ENCODE peak calls at places on chromosomes 5 and 9, in six cellular contexts. Y, Z, L, G, R and N are unnamed samples.

GRCh38 chr5:116032094-116032517 is at the start of gene ARL14EPL:
- DNase-seq in Y (no peak), Z (peak), L (no peak), G (peak), R (no peak), N (no peak)

GRCh38 chr5:38830521-38831051 is 15.2 kb upstream of the OSMR start:
- DNase-seq in Y (no peak), Z (no peak), L (no peak), G (no peak), R (no peak), N (no peak)

GRCh38 chr5:172878585-172879433 is 44.8 kb downstream of the ERGIC1 start:
- DNase-seq in Y (no peak), Z (no peak), L (no peak), G (no peak), R (no peak), N (no peak)

GRCh38 chr5:66118294-66118693 is 25.8 kb upstream of the SREK1 start:
- DNase-seq in Y (no peak), Z (no peak), L (no peak), G (no peak), R (peak), N (no peak)

GRCh38 chr9:16316911-16317817 is 553.3 kb downstream of the BNC2 start:
- DNase-seq in Y (no peak), Z (no peak), L (peak), G (no peak), R (no peak), N (no peak)

GRCh38 chr5:181173027-181173419 is 25.6 kb downstream of the OR2V2 start:
- DNase-seq in Y (no peak), Z (no peak), L (no peak), G (no peak), R (no peak), N (no peak)

GRCh38 chr5:154320690-154321089 is 125.1 kb upstream of the SAP30L start:
- DNase-seq in Y (no peak), Z (peak), L (no peak), G (peak), R (peak), N (no peak)

GRCh38 chr9:112884086-112884485 is 6.6 kb downstream of the SLC46A2 start:
- DNase-seq in Y (no peak), Z (no peak), L (no peak), G (peak), R (no peak), N (no peak)

GRCh38 chr9:38057416-38058195 is 11.4 kb downstream of the SHB start:
- DNase-seq in Y (peak), Z (no peak), L (no peak), G (no peak), R (no peak), N (peak)

GRCh38 chr9:91214086-91214485 is 147.6 kb downstream of the AUH start:
- DNase-seq in Y (no peak), Z (no peak), L (no peak), G (peak), R (no peak), N (no peak)

GRCh38 chr5:15420201-15420600 is 79.8 kb upstream of the FBXL7 start:
- DNase-seq in Y (no peak), Z (no peak), L (peak), G (peak), R (no peak), N (no peak)

GRCh38 chr5:139488269-139488668 is 5.7 kb upstream of the STING1 start:
- DNase-seq in Y (no peak), Z (no peak), L (peak), G (no peak), R (peak), N (peak)

GRCh38 chr9:92746567-92747458 is 17.8 kb downstream of the BICD2 start:
- DNase-seq in Y (no peak), Z (no peak), L (no peak), G (peak), R (no peak), N (peak)

GRCh38 chr5:61897251-61897650 is 408.8 kb upstream of the KIF2A start:
- DNase-seq in Y (no peak), Z (no peak), L (no peak), G (no peak), R (no peak), N (no peak)

GRCh38 chr9:3848445-3849114 is 322.8 kb upstream of the RFX3 start:
- DNase-seq in Y (peak), Z (no peak), L (no peak), G (peak), R (no peak), N (no peak)

GRCh38 chr9:93623736-93624135 is 47.4 kb downstream of the PHF2 start:
- DNase-seq in Y (no peak), Z (no peak), L (no peak), G (no peak), R (no peak), N (no peak)

GRCh38 chr9:93908591-93909241 is 46.4 kb downstream of the BARX1 start:
- DNase-seq in Y (no peak), Z (no peak), L (no peak), G (no peak), R (no peak), N (peak)

DNA sequence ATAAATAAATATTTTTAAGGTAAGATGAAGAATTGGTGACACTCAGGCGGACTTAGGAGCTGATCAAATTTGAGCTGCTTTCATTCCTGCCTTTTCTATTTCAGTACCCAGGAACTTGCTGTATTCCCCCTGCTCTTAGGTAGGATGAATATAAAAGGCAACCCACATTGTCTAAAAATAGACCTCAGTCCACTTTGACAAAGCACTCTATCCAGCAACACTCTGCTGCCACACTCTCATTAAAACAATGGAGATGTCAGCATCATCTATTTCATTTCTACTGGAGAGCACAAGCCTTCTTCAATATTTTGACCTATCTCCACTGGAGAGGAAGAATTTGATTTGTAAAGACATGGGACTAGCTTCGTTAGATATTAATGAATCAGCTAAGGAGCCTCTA is 468.5 kb downstream of the PTPRD start:
- DNase-seq in Y (no peak), Z (no peak), L (no peak), G (no peak), R (peak), N (no peak)
- H3K27ac ChIP-seq in Y (no peak), Z (no peak), L (no peak), G (peak), R (peak), N (no peak)

GRCh38 chr5:109876941-109877669 is 187.4 kb downstream of the MAN2A1 start:
- DNase-seq in Y (no peak), Z (no peak), L (no peak), G (no peak), R (no peak), N (no peak)
- H3K27ac ChIP-seq in Y (peak), Z (no peak), L (no peak), G (no peak), R (no peak), N (no peak)

GRCh38 chr9:133441571-133441970 is 18.2 kb upstream of the CACFD1 start:
- DNase-seq in Y (no peak), Z (no peak), L (no peak), G (no peak), R (no peak), N (no peak)
- H3K27ac ChIP-seq in Y (no peak), Z (no peak), L (no peak), G (no peak), R (no peak), N (peak)

GRCh38 chr9:136728548-136729123 is 14.1 kb downstream of the LCN10 start:
- DNase-seq in Y (no peak), Z (peak), L (no peak), G (peak), R (no peak), N (no peak)

GRCh38 chr9:136726631-136727191 is 14.3 kb downstream of the DIPK1B start:
- DNase-seq in Y (no peak), Z (no peak), L (no peak), G (no peak), R (no peak), N (no peak)

GRCh38 chr9:136729144-136729543 is 13.6 kb downstream of the LCN10 start:
- DNase-seq in Y (no peak), Z (no peak), L (no peak), G (no peak), R (no peak), N (no peak)

GRCh38 chr9:136729926-136730325 is 12.8 kb downstream of the LCN10 start:
- DNase-seq in Y (no peak), Z (no peak), L (no peak), G (no peak), R (no peak), N (no peak)

GRCh38 chr9:136728080-136728547 is 14.6 kb downstream of the LCN10 start:
- DNase-seq in Y (peak), Z (peak), L (peak), G (peak), R (peak), N (peak)
- H3K27ac ChIP-seq in Y (peak), Z (peak), L (peak), G (peak), R (peak), N (peak)

GRCh38 chr5:37212096-37212495 is 37.1 kb downstream of the CPLANE1 start:
- DNase-seq in Y (no peak), Z (no peak), L (no peak), G (peak), R (no peak), N (no peak)

GRCh38 chr5:37211661-37212060 is 37.5 kb downstream of the CPLANE1 start:
- DNase-seq in Y (no peak), Z (no peak), L (no peak), G (peak), R (no peak), N (no peak)

GRCh38 chr5:37206733-37207132 is 42.4 kb downstream of the CPLANE1 start:
- DNase-seq in Y (no peak), Z (no peak), L (no peak), G (peak), R (no peak), N (no peak)

GRCh38 chr5:37207802-37208201 is 41.4 kb downstream of the CPLANE1 start:
- DNase-seq in Y (no peak), Z (no peak), L (no peak), G (no peak), R (no peak), N (no peak)

DNA sequence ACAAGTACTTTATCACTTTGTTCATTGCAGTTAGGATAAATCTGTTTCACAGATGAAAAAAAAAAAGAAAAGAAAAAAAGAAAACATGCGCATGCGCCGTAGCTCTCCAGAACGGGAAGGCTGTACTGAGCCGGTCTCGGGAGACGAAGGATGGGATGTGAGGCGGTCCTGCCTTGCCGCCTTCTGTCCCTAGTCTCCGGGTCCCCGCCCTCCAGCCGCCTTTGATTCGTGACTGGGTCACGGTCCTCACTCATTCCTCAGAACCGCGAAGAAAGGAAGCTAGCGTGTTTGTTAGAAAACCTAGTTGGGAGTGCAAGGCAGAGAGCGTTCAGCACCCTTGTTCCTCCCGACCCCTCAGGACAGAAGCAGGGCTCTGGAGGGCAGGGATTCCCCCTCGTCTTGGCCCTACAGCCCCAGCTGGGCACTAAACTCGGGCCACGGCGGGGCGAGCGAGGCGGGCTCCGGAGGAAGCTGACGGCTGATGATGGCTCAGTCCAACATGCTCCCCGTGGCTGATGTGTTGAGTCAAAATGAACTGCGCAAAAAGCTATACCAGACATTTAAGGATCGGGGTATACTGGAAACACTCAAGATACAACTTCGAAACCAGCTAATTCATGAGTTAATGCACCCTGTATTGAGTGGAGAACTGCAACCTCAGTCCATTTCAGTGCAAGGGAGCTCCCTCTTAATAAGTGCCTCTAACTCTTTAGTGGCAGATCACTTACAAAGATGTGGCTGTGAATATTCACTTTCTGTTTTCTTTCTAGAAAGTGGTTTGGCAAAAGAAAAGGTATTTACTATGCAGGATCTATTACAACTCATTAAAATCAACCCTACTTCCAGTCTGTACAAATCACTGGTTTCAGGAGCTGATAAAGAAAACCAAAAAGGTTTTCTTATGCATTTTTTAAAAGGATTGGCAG is 40.0 kb downstream of the CPLANE1 start:
- DNase-seq in Y (no peak), Z (no peak), L (no peak), G (peak), R (peak), N (no peak)
- H3K27ac ChIP-seq in Y (no peak), Z (no peak), L (no peak), G (no peak), R (peak), N (no peak)

GRCh38 chr5:113451797-113452196 is 17.0 kb upstream of the TSSK1B start:
- DNase-seq in Y (no peak), Z (no peak), L (no peak), G (peak), R (no peak), N (no peak)

GRCh38 chr5:113450366-113451328 is 15.9 kb upstream of the TSSK1B start:
- DNase-seq in Y (no peak), Z (no peak), L (no peak), G (no peak), R (no peak), N (no peak)

GRCh38 chr5:113448224-113448623 is 13.4 kb upstream of the TSSK1B start:
- DNase-seq in Y (no peak), Z (no peak), L (no peak), G (no peak), R (no peak), N (no peak)

GRCh38 chr5:113446358-113446927 is 11.7 kb upstream of the TSSK1B start:
- DNase-seq in Y (no peak), Z (no peak), L (no peak), G (no peak), R (no peak), N (no peak)

DNA sequence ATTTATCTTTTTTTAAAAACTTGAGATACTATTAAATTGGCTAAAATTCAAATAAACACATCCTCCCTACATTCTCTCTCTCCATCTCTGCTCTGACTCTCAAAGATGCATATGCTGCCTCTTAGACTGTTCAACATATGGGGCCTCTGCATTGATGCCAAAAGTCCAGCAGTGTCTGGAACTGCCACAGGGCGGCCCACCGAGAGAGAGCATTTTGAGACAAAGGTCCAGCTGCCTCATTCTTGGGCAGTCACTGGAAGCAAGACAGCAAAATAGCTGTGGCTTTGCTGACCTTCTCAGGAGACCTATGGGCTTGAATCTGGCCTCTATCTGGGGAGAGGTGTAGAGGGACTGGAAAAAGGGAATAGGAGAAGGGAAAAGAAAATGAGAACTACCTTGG is 12.9 kb upstream of the TSSK1B start:
- DNase-seq in Y (no peak), Z (no peak), L (no peak), G (peak), R (no peak), N (no peak)
- H3K27ac ChIP-seq in Y (no peak), Z (no peak), L (no peak), G (no peak), R (no peak), N (no peak)